ENCODE peak calls at places on chromosomes 5 and 9, in four cellular contexts. R is Peyer's patch, D is uterus, W is lower leg skin. K is an unnamed sample.

GRCh38 chr5:120344181-120344580 is 119.9 kb upstream of the PRR16 start:
- DNase-seq in R (no peak), D (no peak), W (no peak), K (no peak)

GRCh38 chr9:138043411-138044345 is 166.1 kb downstream of the CACNA1B start:
- DNase-seq in R (no peak), D (no peak), W (peak; percentile 74), K (no peak)

GRCh38 chr5:73121109-73121443 is 701 bp downstream of the TMEM171 start:
- DNase-seq in R (no peak), D (no peak), W (no peak), K (no peak)

GRCh38 chr9:133700861-133701320 is 37.3 kb downstream of the SARDH start:
- DNase-seq in R (no peak), D (no peak), W (no peak), K (no peak)

GRCh38 chr9:108844391-108844790 is 11.4 kb downstream of the ACTL7B start:
- DNase-seq in R (no peak), D (no peak), W (peak; percentile 28), K (no peak)

GRCh38 chr5:76625087-76625860 is 2.1 kb upstream of the F2RL2 start:
- DNase-seq in R (no peak), D (no peak), W (no peak), K (peak; percentile 8)

GRCh38 chr5:159242656-159243055 is 20.4 kb upstream of the UBLCP1 start:
- DNase-seq in R (no peak), D (no peak), W (no peak), K (no peak)

GRCh38 chr9:109817846-109818472 is 38.0 kb downstream of the PALM2AKAP2 start:
- DNase-seq in R (no peak), D (peak; percentile 89), W (peak; percentile 86), K (peak; percentile 84)

DNA sequence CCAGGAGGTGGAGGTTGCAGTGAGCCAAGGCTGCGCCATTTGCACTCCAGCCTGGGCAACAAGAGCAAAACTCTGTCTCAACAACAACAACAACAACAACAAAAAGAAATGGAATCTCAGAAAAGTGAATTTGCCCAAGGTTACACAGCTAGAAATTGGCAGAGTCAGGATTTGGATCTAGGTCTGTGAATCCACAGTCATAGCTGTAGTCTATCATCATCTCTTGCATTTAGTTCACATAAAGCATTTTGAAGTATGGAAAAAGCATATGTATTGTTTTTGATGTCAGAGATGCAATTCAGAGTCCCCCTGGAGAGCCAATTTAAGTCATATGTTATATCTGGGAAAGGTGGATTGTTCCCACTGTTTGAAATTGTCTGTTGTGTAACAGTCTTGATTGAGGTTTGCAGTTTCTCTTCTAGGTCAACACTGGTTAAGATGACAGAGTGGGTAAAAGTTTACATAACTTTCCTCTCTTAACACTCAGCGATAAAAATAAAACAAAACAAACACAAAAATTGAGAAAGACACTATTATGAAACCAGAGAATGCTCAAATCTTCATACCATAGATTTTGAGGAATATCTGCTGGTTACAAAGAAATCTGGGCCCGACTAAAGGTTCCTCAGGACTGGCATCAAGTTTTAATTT is 21.5 kb upstream of the GPR21 start:
- DNase-seq in R (no peak), D (no peak), W (no peak), K (no peak)
- TF ChIP-seq POLR2A in R (no peak), D (no peak), W (no peak), K (no peak)

GRCh38 chr9:128689820-128690683 is 1.0 kb downstream of the SET start:
- DNase-seq in R (no peak), D (peak; percentile 47), W (no peak), K (peak; percentile 77)

GRCh38 chr9:128690684-128691034 is 1.6 kb downstream of the SET start:
- DNase-seq in R (no peak), D (no peak), W (no peak), K (no peak)

GRCh38 chr9:128687453-128687852 is 1.6 kb upstream of the SET start:
- DNase-seq in R (no peak), D (no peak), W (no peak), K (no peak)

GRCh38 chr9:128689293-128689770 is 310 bp downstream of the SET start:
- DNase-seq in R (no peak), D (peak; percentile 64), W (peak; percentile 91), K (peak; percentile 88)

GRCh38 chr9:128688501-128689292 is at the start of gene SET:
- DNase-seq in R (peak; percentile 97), D (peak; percentile 93), W (peak; percentile 98), K (peak; percentile 96)
- TF ChIP-seq POLR2A in R (peak; percentile 69), D (peak; percentile 97), W (peak; percentile 71), K (peak; percentile 75)

GRCh38 chr9:124346347-124347163 is 68.7 kb downstream of the PSMB7 start:
- DNase-seq in R (peak; percentile 23), D (no peak), W (no peak), K (no peak)
- TF ChIP-seq POLR2A in R (no peak), D (no peak), W (no peak), K (no peak)

GRCh38 chr9:136402067-136402466 is 2.1 kb upstream of the SNAPC4 start:
- DNase-seq in R (no peak), D (no peak), W (no peak), K (no peak)

GRCh38 chr9:136398286-136398685 is 1.7 kb downstream of the SNAPC4 start:
- DNase-seq in R (no peak), D (no peak), W (no peak), K (no peak)

GRCh38 chr9:136399176-136400037 is 563 bp downstream of the SNAPC4 start:
- DNase-seq in R (no peak), D (no peak), W (no peak), K (peak; percentile 60)

GRCh38 chr9:136401173-136401922 is 1.4 kb upstream of the SNAPC4 start:
- DNase-seq in R (no peak), D (no peak), W (no peak), K (no peak)

DNA sequence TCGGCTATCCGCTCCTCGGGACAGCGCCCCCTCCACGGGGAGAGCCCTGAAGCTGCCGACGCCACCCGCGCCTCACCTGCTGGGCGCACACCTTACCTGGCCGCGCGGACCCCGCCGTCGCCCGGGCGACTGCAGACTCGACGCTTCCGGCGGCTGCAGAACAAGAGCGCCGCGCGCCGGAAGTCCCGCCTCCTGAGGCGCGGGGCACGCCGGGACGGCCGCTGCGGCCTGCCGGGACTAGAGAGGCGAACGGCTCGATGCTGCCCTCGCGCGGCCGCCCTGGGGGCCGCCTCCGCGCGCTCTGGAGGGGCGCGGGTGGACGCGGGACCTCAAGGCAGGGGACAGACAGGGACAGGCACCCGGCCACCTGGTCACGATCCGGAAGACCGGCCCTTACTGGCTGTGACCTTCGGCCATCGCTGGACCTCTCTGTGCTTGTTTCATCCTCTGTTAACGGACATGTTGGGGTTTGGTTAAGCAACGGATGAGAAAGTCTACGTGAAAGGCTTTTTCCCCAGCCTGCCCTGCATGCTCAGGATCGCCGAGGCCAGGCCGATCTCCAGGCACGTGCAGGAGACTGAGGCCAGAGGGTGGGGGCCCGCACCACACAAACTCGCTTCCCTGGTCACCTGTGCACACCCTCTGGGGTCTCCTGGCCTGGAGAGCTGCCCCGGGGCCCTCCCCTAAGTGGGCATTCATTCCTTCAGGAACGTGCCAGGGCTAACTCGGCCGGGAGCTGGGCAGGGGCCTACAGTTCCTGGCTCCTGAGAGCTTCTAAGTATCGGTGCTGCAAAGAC is at the start of gene SNAPC4:
- DNase-seq in R (peak; percentile 92), D (peak; percentile 74), W (peak; percentile 95), K (peak; percentile 95)
- TF ChIP-seq POLR2A in R (peak; percentile 40), D (peak; percentile 45), W (no peak), K (peak; percentile 53)

DNA sequence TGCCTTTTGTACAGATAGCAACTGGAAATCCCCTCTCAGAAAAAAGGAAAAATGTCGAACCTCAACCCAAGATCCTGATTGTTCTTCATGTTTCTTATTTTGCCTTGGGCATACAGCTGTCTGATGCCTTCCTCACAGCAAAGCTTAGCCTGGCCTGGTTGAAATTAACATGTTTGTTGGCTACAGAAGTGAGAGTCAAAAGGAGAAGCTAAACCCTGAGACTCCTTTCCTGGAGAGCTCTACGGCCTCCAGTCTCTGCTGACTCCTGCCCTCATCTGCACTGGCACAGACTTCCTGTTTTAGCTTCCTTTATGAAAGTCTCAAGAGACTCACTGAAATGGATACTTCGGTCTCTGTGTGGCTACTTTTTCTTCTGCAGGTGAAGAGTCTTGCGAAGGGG is 186.7 kb downstream of the PARP8 start:
- DNase-seq in R (no peak), D (no peak), W (no peak), K (no peak)
- TF ChIP-seq POLR2A in R (no peak), D (no peak), W (no peak), K (no peak)

DNA sequence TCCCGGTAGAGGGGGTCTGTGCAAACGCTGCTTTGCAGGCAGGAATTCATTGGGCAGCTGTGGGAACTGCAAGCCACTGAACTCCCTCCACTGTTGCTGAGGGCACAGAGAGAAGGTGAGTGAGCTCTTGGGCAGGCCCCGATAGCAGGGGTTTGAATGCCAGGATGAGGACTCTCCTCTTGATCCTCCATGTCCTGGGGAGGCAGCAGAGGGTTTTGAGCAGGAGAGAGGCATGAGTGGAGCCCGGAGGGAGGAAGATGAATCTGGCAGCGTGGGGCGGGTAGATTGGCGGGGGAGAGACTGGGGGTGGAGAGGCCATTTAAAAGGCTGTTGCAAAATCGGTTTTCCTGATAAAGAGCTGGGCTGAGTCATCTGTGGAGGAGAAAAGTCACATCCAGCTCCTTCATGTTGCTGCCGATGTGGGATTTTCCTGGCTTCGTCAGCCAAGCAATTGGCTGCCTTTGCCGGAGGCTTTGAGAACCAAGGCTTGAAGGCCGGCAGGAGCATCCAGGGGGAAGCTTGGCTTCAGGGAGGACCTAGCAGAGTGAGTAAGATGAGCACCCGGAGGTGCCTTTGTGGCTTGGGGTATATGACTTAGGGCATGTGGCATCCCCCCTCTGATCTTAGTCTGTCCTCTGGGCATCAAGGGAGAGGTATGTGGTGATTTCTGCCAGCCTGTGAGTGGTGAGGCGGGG is at the start of gene SYNPO:
- DNase-seq in R (no peak), D (peak; percentile 94), W (peak; percentile 93), K (peak; percentile 15)
- TF ChIP-seq POLR2A in R (no peak), D (no peak), W (no peak), K (no peak)

DNA sequence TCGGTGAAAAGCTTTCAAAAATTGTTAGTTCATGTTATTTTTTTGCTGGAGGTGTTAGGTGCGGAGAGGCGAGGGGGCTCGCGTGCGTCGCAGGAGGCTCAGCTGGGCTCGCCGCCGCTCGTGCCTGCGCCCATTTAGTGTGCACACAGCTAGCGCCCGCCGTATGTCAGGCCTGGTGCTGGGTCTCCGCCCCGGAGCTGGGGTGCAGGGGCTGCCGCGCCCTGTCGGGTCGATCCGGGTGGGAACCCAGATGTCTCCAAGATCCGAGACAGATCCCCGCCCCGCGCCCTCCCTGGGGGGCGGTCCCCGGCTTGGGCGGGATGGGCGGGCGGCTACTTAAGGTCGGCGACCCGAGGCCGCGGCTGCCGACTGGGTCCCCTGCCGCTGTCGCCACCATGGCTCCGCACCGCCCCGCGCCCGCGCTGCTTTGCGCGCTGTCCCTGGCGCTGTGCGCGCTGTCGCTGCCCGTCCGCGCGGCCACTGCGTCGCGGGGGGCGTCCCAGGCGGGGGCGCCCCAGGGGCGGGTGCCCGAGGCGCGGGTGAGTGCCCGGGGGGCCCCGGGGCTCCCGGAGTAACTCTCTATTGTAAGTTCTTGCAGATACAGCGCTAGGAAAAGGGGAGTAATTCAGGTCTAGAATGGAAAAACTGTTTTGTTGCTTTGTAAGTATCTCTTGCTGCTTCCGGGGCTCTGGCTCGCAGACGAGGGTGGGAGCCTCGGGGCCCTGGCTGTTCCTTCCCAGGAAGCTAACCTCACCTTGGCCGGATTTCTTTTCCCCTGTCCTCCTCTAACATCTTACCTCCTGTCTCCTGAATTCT is 31.7 kb downstream of the GSN start:
- DNase-seq in R (peak; percentile 83), D (peak; percentile 77), W (peak; percentile 96), K (peak; percentile 71)
- TF ChIP-seq POLR2A in R (peak; percentile 21), D (peak; percentile 73), W (no peak), K (no peak)

GRCh38 chr5:135887447-135887864 is 8.2 kb downstream of the IL9 start:
- DNase-seq in R (peak; percentile 67), D (peak; percentile 37), W (no peak), K (peak; percentile 76)
- TF ChIP-seq POLR2A in R (no peak), D (no peak), W (no peak), K (no peak)